ENCODE peak calls at places on chromosomes 7 and 10, in six cellular contexts. U is GM23248, M is tibial nerve, Y is PC-3, R is neural progenitor cell, J is suprapubic skin. P is an unnamed sample. For H3K4me1, the result is how much of the 10 kb centered on the place peaks cover.

GRCh38 chr10:118305730-118306129 is 36.4 kb downstream of the FAM204A start:
- DNase-seq in U (no peak), M (no peak), Y (no peak), R (no peak), J (no peak), P (no peak)

GRCh38 chr10:323651-324293 is 188.5 kb downstream of the ZMYND11 start:
- DNase-seq in U (peak), M (peak), Y (peak), R (no peak), J (peak), P (peak)

GRCh38 chr10:44382131-44382858 is 2.6 kb downstream of the CXCL12 start:
- DNase-seq in U (peak), M (no peak), Y (no peak), R (peak), J (peak), P (no peak)

GRCh38 chr10:114100848-114101741 is 57.4 kb downstream of the ADRB1 start:
- DNase-seq in U (peak), M (no peak), Y (peak), R (peak), J (no peak), P (peak)

GRCh38 chr7:6607651-6608051 is 7.8 kb upstream of the ZNF853 start:
- DNase-seq in U (no peak), M (no peak), Y (no peak), R (no peak), J (no peak), P (no peak)

GRCh38 chr10:34812771-34813170 is 2.3 kb downstream of the PARD3 start:
- DNase-seq in U (no peak), M (no peak), Y (no peak), R (no peak), J (no peak), P (no peak)

GRCh38 chr7:7323352-7323751 is 141.0 kb downstream of the C1GALT1 start:
- DNase-seq in U (no peak), M (no peak), Y (peak), R (no peak), J (no peak), P (no peak)

GRCh38 chr10:4246881-4247358 is 461.9 kb upstream of the KLF6 start:
- DNase-seq in U (peak), M (no peak), Y (peak), R (no peak), J (no peak), P (peak)

GRCh38 chr10:109958059-109958458 is 34.7 kb upstream of the XPNPEP1 start:
- DNase-seq in U (no peak), M (no peak), Y (no peak), R (no peak), J (no peak), P (no peak)

GRCh38 chr10:31698169-31698890 is 230.3 kb downstream of the ARHGAP12 start:
- DNase-seq in U (peak), M (peak), Y (peak), R (no peak), J (peak), P (peak)

GRCh38 chr7:54839538-54840213 is 80.7 kb upstream of the SEC61G start:
- DNase-seq in U (peak), M (peak), Y (peak), R (peak), J (peak), P (peak)

GRCh38 chr7:4612939-4613841 is 68.9 kb upstream of the FOXK1 start:
- DNase-seq in U (peak), M (no peak), Y (no peak), R (peak), J (peak), P (no peak)

DNA sequence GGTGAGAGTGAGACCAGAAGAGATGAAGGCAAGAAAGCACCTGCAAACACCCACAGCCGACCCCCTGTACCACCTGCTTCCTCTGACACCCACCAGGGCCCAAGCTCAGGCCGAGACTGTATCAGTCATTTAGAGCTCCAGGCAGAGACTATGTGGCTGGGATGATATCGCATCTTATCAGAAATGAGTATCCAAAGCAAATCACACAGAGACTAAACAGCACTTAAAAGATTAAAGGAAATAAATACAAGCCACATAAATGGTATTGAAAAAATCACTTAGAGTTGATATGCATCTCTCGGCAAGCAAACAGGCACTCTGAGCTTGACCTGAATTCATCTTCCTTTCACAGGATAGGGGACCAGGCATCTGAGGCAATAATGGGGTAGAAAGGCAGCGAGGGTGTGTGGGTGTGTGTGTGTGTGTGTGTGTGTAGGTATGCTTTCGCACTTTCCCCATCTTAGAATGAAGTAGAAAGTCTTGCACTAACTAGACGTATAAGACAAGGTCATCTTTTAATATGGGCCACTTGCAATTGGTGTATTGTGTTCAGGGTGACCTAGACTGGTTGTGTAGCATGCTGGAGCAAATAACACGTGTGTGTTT is 665.9 kb downstream of the KCNMA1 start:
- DNase-seq in U (no peak), M (no peak), Y (no peak), R (no peak), J (no peak), P (no peak)
- H3K4me1 ChIP-seq in U (under half), M (under half), Y (under half), R (under half), J (under half), P (under half)

GRCh38 chr7:601573-602340 is 82.1 kb upstream of the PDGFA start:
- DNase-seq in U (peak), M (no peak), Y (no peak), R (no peak), J (peak), P (no peak)
- H3K4me3 ChIP-seq in U (no peak), M (peak), Y (no peak), R (no peak), J (peak), P (no peak)

GRCh38 chr10:89490589-89491335 is 44.6 kb downstream of the SLC16A12 start:
- DNase-seq in U (peak), M (no peak), Y (no peak), R (peak), J (no peak), P (no peak)
- H3K27ac ChIP-seq in U (no peak), M (no peak), Y (no peak), R (no peak), J (peak), P (no peak)

DNA sequence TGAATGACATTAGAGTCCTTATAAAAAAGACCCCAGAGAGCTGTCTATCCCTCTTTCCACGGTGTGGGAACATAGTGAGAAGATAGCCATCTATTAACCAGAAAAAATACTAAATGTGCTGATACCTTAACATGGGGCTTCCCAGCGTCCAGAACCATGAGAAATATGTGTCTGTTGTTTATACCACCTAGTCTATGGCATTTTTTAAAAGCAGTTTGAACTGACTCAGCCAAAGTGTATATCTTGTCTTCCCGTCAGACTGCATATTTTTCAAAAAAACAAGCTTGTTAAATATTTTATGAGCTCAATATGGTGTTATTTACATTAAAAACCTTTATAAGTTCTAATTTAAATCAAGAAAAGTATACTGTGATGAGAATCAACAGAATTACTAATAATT is 255.3 kb downstream of the HGF start:
- DNase-seq in U (no peak), M (no peak), Y (peak), R (no peak), J (no peak), P (no peak)
- H3K4me1 ChIP-seq in U (under half), M (under half), Y (under half), R (under half), J (under half), P (under half)

DNA sequence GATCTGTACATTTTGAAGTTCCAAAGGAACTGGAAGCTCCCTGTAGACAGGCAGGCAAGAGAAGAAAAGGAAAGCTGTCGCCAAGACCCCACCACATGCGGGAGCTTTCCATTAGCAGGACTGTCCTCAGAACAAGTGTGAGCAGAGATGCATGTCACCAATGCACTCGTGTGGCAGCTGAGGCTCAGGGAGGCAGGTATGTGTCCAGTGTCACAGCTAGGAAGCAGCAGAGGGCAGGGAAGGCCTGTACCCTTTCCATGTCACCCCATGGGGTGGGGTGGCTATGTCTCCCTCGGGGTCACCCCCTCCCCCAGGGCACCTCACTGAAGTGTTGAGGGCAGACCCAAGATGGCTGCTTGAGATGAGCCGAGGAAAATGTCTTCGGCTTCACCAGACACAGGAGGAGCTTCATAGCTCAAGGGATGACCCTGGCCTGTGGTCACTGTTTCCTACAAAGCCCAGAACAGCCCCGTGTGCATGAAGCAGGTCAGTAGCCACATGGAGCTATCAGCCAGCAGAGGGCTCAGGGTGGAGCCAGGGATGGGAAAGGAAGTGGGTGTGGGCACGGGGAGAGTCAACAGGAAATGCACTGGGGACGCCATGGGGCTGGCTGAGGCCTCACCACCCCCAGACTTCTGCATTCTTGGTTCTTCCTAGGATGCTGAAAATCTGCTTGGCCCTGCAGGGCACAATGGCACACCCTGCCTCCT is 96.6 kb downstream of the FAM53B start:
- DNase-seq in U (peak), M (peak), Y (peak), R (no peak), J (peak), P (peak)
- H3K4me3 ChIP-seq in U (no peak), M (no peak), Y (no peak), R (no peak), J (no peak), P (no peak)

GRCh38 chr10:127854769-127855583 is 37.8 kb downstream of the CLRN3 start:
- DNase-seq in U (no peak), M (no peak), Y (no peak), R (no peak), J (no peak), P (no peak)
- H3K27ac ChIP-seq in U (no peak), M (no peak), Y (no peak), R (no peak), J (no peak), P (no peak)

DNA sequence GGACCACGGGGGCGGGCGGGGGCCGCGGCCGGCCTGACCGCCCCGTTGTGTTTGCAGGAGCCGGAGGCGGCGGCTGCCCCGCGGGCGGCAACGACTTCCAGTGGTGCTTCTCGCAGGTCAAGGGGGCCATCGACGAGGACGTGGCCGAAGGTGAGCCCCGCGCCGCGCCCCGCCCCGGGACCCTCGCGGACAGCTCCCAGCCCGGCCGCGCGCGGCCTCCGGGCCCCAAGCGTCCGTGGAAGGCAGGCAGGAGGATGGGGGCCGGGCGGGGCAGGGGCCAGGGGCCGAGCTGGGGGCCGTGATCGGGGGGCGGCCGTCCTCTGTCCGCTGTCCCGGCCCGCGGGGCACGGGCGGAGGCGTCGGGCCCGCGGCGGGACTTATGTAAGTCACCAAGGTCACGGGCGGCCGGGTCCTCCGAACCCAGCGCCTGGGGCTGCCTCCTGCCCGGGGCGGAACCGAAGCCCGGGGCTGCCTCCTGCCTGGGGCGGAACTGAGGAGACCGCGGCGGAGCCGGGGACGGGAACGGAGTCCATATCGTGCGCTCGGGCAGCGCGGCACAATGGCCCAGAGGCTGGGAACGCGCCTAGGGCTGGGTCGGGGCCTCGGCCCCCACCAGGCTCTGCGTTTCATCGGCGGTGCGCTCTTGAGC is 497 bp downstream of the PPP2R2D start:
- DNase-seq in U (peak), M (peak), Y (no peak), R (peak), J (peak), P (peak)
- H3K4me1 ChIP-seq in U (under half), M (under half), Y (under half), R (under half), J (under half), P (under half)

P was measured in cardiac muscle cell.